ENCODE peak calls at places on chromosomes 5 and 9, in five cellular contexts. K is AG04450, T is mammary epithelial cell, G is PC-3, Z is fibroblast of mammary gland. E is an unnamed sample.

GRCh38 chr5:11273180-11273882 is 512.3 kb upstream of the DAP start:
- DNase-seq in K (no peak), T (no peak), G (peak), Z (peak), E (no peak)

GRCh38 chr5:33715646-33716045 is 176.1 kb downstream of the ADAMTS12 start:
- DNase-seq in K (no peak), T (no peak), G (no peak), Z (no peak), E (peak)

GRCh38 chr9:128078504-128079434 is 10.7 kb downstream of the SLC25A25 start:
- DNase-seq in K (no peak), T (peak), G (peak), Z (peak), E (peak)

GRCh38 chr5:140160432-140160831 is 14.6 kb upstream of the CYSTM1 start:
- DNase-seq in K (no peak), T (no peak), G (no peak), Z (no peak), E (no peak)

GRCh38 chr9:89885156-89885555 is 280.3 kb downstream of the GADD45G start:
- DNase-seq in K (no peak), T (no peak), G (no peak), Z (no peak), E (no peak)

GRCh38 chr5:33827885-33828284 is 63.9 kb downstream of the ADAMTS12 start:
- DNase-seq in K (no peak), T (no peak), G (peak), Z (no peak), E (no peak)

GRCh38 chr5:118987988-118988945 is at the start of gene DTWD2:
- DNase-seq in K (peak), T (peak), G (peak), Z (peak), E (peak)

GRCh38 chr9:109086221-109086620 is 33.5 kb downstream of the TMEM245 start:
- DNase-seq in K (no peak), T (peak), G (peak), Z (peak), E (peak)

GRCh38 chr5:1789838-1790462 is 9.7 kb downstream of the MRPL36 start:
- DNase-seq in K (peak), T (peak), G (peak), Z (peak), E (peak)

GRCh38 chr9:113529336-113530009 is 65.9 kb downstream of the RGS3 start:
- DNase-seq in K (no peak), T (no peak), G (no peak), Z (no peak), E (no peak)

GRCh38 chr5:178252258-178252657 is 19.7 kb upstream of the PHYKPL start:
- DNase-seq in K (no peak), T (no peak), G (no peak), Z (no peak), E (no peak)

GRCh38 chr5:160466889-160467554 is 45.4 kb downstream of the PTTG1 start:
- DNase-seq in K (no peak), T (no peak), G (peak), Z (peak), E (peak)

GRCh38 chr5:138603521-138603920 is 28.3 kb upstream of the HSPA9 start:
- DNase-seq in K (no peak), T (peak), G (no peak), Z (no peak), E (peak)

GRCh38 chr5:139709587-139710369 is 61.6 kb downstream of the CXXC5 start:
- DNase-seq in K (no peak), T (no peak), G (no peak), Z (no peak), E (no peak)

GRCh38 chr9:128937310-128938165 is 9.9 kb downstream of the DOLK start:
- DNase-seq in K (no peak), T (peak), G (no peak), Z (no peak), E (no peak)

GRCh38 chr5:90747175-90747574 is 188.6 kb downstream of the ADGRV1 start:
- DNase-seq in K (no peak), T (peak), G (peak), Z (peak), E (no peak)

GRCh38 chr9:134155812-134156360 is 8.5 kb downstream of the RNU6ATAC start:
- DNase-seq in K (no peak), T (no peak), G (no peak), Z (no peak), E (no peak)

GRCh38 chr9:127714916-127715442 is 484 bp downstream of the PTRH1 start:
- DNase-seq in K (no peak), T (peak), G (no peak), Z (no peak), E (no peak)

GRCh38 chr5:113336975-113337374 is 97.8 kb downstream of the TSSK1B start:
- DNase-seq in K (no peak), T (peak), G (peak), Z (peak), E (peak)

GRCh38 chr5:131747180-131748105 is 49.4 kb downstream of the FNIP1 start:
- DNase-seq in K (no peak), T (peak), G (peak), Z (peak), E (no peak)

GRCh38 chr9:24245988-24246387 is 299.7 kb downstream of the IZUMO3 start:
- DNase-seq in K (no peak), T (peak), G (peak), Z (peak), E (peak)

GRCh38 chr9:133375116-133375723 is 640 bp downstream of the SURF4 start:
- DNase-seq in K (no peak), T (peak), G (no peak), Z (peak), E (peak)

GRCh38 chr5:142978252-142978651 is 208.1 kb downstream of the ARHGAP26 start:
- DNase-seq in K (no peak), T (no peak), G (no peak), Z (no peak), E (no peak)

GRCh38 chr5:64458948-64459347 is 46.9 kb upstream of the RGS7BP start:
- DNase-seq in K (no peak), T (no peak), G (no peak), Z (no peak), E (no peak)

GRCh38 chr9:126150411-126151030 is 176.1 kb upstream of the MVB12B start:
- DNase-seq in K (no peak), T (no peak), G (no peak), Z (no peak), E (no peak)

GRCh38 chr9:3401556-3401955 is 124.2 kb downstream of the RFX3 start:
- DNase-seq in K (no peak), T (peak), G (no peak), Z (no peak), E (no peak)

GRCh38 chr5:2020730-2021129 is 138.0 kb upstream of the IRX4 start:
- DNase-seq in K (no peak), T (peak), G (no peak), Z (no peak), E (no peak)

GRCh38 chr5:157511656-157512644 is 51.9 kb downstream of the NIPAL4 start:
- DNase-seq in K (peak), T (peak), G (peak), Z (peak), E (peak)

GRCh38 chr5:33361781-33362180 is 79.0 kb upstream of the TARS1 start:
- DNase-seq in K (no peak), T (no peak), G (no peak), Z (no peak), E (peak)

GRCh38 chr5:106195679-106196078 is 1475.1 kb downstream of the EFNA5 start:
- DNase-seq in K (no peak), T (no peak), G (no peak), Z (no peak), E (no peak)

GRCh38 chr9:80061096-80061495 is 489.3 kb downstream of the TLE4 start:
- DNase-seq in K (no peak), T (no peak), G (no peak), Z (peak), E (peak)

GRCh38 chr5:178287091-178287790 is 54.6 kb upstream of the PHYKPL start:
- DNase-seq in K (no peak), T (no peak), G (no peak), Z (no peak), E (no peak)

GRCh38 chr5:151094054-151094858 is 13.4 kb upstream of the TNIP1 start:
- DNase-seq in K (no peak), T (peak), G (peak), Z (no peak), E (peak)

GRCh38 chr5:41143124-41143523 is 70.2 kb downstream of the C6 start:
- DNase-seq in K (no peak), T (no peak), G (peak), Z (no peak), E (no peak)

GRCh38 chr5:91928751-91929521 is 545.8 kb upstream of the ARRDC3 start:
- DNase-seq in K (no peak), T (no peak), G (peak), Z (peak), E (peak)
- TF ChIP-seq CTCF in K (peak), T (peak), G (peak), Z (peak), E (peak)

GRCh38 chr5:128842241-128842640 is 123.0 kb upstream of the SLC27A6 start:
- DNase-seq in K (no peak), T (no peak), G (no peak), Z (no peak), E (peak)
- H3K4me3 ChIP-seq in K (no peak), T (no peak), G (no peak), Z (no peak), E (no peak)

GRCh38 chr5:60668715-60669304 is 31.2 kb downstream of the DEPDC1B start:
- DNase-seq in K (no peak), T (peak), G (peak), Z (peak), E (peak)
- TF ChIP-seq CTCF in K (peak), T (peak), G (peak), Z (peak), E (peak)

GRCh38 chr9:37033141-37033540 is 927 bp downstream of the PAX5 start:
- DNase-seq in K (no peak), T (no peak), G (no peak), Z (no peak), E (no peak)
- H3K4me3 ChIP-seq in K (no peak), T (no peak), G (no peak), Z (no peak), E (no peak)

GRCh38 chr9:110427497-110428104 is 89.9 kb upstream of the TXNDC8 start:
- DNase-seq in K (no peak), T (peak), G (peak), Z (peak), E (peak)

GRCh38 chr9:110429453-110429852 is 91.8 kb upstream of the TXNDC8 start:
- DNase-seq in K (no peak), T (no peak), G (peak), Z (peak), E (peak)

GRCh38 chr9:110426052-110426709 is 88.5 kb upstream of the TXNDC8 start:
- DNase-seq in K (no peak), T (peak), G (peak), Z (peak), E (peak)
- TF ChIP-seq CTCF in K (peak), T (peak), G (peak), Z (peak), E (no peak)

DNA sequence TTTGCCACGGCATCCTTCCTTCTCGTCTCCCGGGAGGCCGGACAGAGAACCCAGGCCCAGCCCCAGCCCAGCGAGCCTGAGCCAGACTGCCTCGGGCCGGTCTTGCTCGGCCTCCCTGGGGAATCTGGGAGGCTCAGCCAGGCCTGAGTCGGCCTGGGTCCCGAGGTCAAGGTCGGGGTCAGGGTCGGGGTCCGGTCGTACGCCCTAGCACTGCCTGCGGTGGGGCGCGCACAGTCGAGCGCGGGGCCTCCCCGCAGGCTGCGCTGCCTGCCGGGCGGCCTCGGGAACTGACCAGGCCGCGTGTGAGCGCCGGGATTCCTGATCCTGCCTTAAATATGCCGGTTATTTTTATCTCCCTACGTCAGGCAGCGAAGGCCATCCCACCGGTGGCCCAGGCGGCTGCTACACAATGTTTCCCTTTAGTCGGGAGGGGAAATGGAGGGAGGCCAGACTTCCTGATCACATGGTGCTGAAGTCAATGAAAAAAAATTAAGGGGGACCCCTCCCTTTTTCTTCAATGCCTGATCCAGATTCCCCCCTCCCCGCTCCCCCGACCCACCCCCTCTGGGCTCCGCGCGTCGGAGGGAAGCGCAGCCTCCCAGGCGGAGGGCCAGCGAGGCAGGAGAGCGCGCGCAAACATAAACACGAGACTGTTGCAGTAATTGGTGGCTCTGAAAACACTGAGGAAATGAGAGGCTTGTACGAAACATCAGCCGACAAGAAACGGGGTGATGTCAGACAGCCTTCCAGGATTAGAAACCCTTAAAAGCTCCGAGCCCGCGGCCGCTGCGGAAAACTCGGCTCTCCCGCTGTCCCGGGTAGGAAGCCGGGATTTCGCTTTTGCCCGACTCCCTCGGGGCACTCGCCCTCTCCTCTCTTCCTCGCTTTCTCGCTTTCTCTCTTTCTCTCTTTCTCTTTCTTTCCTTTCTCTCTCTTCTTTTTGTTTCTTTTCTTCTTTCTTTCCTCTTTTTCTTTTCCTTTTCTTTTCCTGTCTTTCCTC is 148.2 kb upstream of the KLF4 start:
- DNase-seq in K (peak), T (peak), G (peak), Z (peak), E (peak)
- H3K4me3 ChIP-seq in K (peak), T (peak), G (peak), Z (peak), E (peak)

DNA sequence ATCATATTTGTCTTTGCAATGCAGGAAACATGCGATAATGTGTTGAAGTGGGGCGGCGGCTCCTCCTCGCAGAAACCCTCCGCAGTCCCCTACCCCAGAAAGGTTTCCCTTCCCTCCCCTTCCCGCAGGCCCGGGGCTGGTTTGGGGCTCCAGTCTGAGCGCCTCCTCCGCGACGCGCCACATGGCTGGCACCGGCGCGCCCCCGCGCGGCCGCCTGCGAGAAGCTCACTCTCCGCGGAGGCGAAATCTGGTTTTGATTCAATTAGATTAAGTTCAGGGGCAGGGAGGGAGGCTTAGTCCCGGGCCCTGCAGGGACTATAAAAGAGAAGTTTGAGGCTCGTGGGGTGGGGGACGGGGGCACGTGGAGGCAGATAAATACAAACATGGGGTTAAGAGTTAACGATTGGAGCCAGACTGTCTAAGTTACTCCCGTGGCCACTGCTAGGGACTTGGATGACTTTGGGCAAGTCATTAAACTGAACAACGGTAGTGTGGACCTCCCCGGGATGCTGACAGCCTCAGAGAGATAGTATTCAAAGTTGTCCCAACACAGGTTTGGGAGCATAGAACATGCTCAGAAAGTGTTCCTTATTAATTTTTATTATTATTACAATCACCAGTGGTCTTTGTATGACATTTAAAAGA is 69.4 kb downstream of the MSX2 start:
- DNase-seq in K (no peak), T (peak), G (peak), Z (peak), E (peak)
- TF ChIP-seq CTCF in K (peak), T (peak), G (peak), Z (peak), E (peak)

GRCh38 chr5:107670028-107670926 is 460 bp downstream of the EFNA5 start:
- DNase-seq in K (no peak), T (peak), G (peak), Z (no peak), E (peak)

GRCh38 chr5:107669543-107670027 is 1.2 kb downstream of the EFNA5 start:
- DNase-seq in K (no peak), T (peak), G (peak), Z (peak), E (peak)

GRCh38 chr5:107668933-107669542 is 1.7 kb downstream of the EFNA5 start:
- DNase-seq in K (no peak), T (peak), G (peak), Z (no peak), E (peak)

GRCh38 chr5:107666051-107666655 is 4.6 kb downstream of the EFNA5 start:
- DNase-seq in K (no peak), T (no peak), G (no peak), Z (no peak), E (peak)

DNA sequence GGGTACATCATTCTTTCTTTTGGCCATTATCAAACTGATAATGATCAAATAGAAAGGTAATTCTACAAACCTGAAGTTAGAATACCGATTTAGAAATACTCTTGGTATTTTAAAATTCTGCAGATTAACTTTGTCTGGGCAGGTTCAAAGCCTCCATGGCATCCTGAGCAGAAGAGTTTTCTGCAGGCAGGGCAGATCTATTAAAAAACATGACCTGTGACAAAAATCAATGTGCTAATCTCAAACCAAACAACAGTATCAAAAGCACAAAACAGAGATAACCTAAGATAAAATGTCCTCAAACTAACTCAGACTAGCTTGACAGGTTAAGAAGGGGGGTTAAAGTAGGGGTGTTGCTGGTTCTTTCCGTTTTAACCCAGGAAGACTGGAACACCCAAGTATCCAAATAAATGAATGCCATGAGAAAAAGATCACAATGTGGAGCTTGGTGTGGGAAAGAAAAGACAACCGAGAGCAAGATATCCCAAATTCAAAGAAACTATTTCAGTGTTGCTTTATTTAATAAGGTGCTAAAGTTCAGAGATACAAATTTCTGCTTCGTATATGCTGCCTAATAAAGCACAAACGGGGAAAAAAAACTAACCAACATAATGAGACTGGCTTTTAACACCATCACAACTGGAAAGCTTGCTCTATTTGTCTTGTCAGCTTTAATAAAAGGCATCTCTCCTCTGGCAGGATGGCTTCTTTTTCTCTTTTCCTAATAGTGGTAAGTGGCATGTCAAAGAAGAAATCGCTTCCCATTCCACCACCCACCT is 2.4 kb downstream of the EFNA5 start:
- DNase-seq in K (no peak), T (peak), G (no peak), Z (no peak), E (no peak)
- H3K4me3 ChIP-seq in K (peak), T (peak), G (peak), Z (no peak), E (peak)